ENCODE peak calls at places on chromosomes 1 and 21, in five cellular contexts. A is fibroblast of villous mesenchyme, Y is mesenchymal stem cell, O is A549, J is epithelial cell of proximal tubule. K is an unnamed sample.

GRCh38 chr1:16903458-16903796 is 7.6 kb downstream of the RNU1-2 start:
- DNase-seq in Y (no peak), J (no peak), A (no peak), O (no peak), K (no peak)

GRCh38 chr1:157312270-157312812 is 174.1 kb upstream of the ETV3 start:
- DNase-seq in Y (no peak), O (no peak), J (no peak), A (peak), K (no peak)

GRCh38 chr1:155062702-155063411 is 683 bp upstream of the EFNA4 start:
- DNase-seq in J (no peak), A (peak), Y (peak), O (peak), K (no peak)

GRCh38 chr21:42679319-42679981 is 26.0 kb downstream of the PDE9A start:
- DNase-seq in O (no peak), J (no peak), Y (no peak), A (no peak), K (no peak)

GRCh38 chr1:147600119-147601111 is 59.1 kb downstream of the BCL9 start:
- DNase-seq in O (peak), J (no peak), Y (peak), A (peak), K (peak)

GRCh38 chr1:19448491-19449439 is 36.6 kb downstream of the CAPZB start:
- DNase-seq in A (peak), J (peak), O (peak), Y (peak), K (peak)

GRCh38 chr1:47682198-47682597 is 244.4 kb downstream of the FOXD2 start:
- DNase-seq in Y (no peak), O (no peak), A (no peak), J (no peak), K (no peak)

GRCh38 chr1:220235462-220235861 is 36.8 kb downstream of the RAB3GAP2 start:
- DNase-seq in J (no peak), Y (no peak), A (no peak), O (peak), K (no peak)

GRCh38 chr1:232416026-232416568 is 213.8 kb downstream of the SIPA1L2 start:
- DNase-seq in Y (no peak), A (no peak), J (peak), O (no peak), K (no peak)

GRCh38 chr1:24112381-24113169 is 640 bp upstream of the MYOM3 start:
- DNase-seq in J (no peak), O (peak), A (peak), Y (peak), K (peak)

GRCh38 chr1:32774950-32775634 is 42.1 kb downstream of the YARS1 start:
- DNase-seq in J (no peak), A (peak), Y (peak), O (peak), K (no peak)

GRCh38 chr1:117147341-117147831 is 25.8 kb upstream of the TRIM45 start:
- DNase-seq in Y (no peak), J (no peak), A (no peak), O (no peak), K (no peak)

GRCh38 chr1:198937231-198938031 is 298.6 kb downstream of the PTPRC start:
- DNase-seq in Y (peak), O (peak), J (peak), A (peak), K (peak)

GRCh38 chr1:22143586-22144033 is 713 bp upstream of the WNT4 start:
- DNase-seq in J (no peak), Y (no peak), A (peak), O (no peak), K (no peak)

GRCh38 chr1:110160701-110161100 is 10.4 kb downstream of the SLC6A17 start:
- DNase-seq in O (no peak), A (no peak), Y (no peak), J (no peak), K (no peak)

GRCh38 chr1:209622841-209623829 is 29.1 kb downstream of the LAMB3 start:
- DNase-seq in O (no peak), Y (no peak), J (no peak), A (no peak), K (no peak)

GRCh38 chr1:35557118-35557610 is at the start of gene KIAA0319L:
- DNase-seq in O (peak), Y (no peak), A (peak), J (peak), K (no peak)

GRCh38 chr1:47449702-47450552 is 12.1 kb downstream of the FOXD2 start:
- DNase-seq in J (no peak), Y (no peak), A (no peak), O (peak), K (no peak)

GRCh38 chr1:245512181-245512888 is 357.6 kb downstream of the KIF26B start:
- DNase-seq in O (no peak), Y (peak), J (no peak), A (peak), K (no peak)

GRCh38 chr1:28983509-28984310 is 69.3 kb downstream of the EPB41 start:
- DNase-seq in O (peak), J (no peak), A (peak), Y (peak), K (no peak)

GRCh38 chr1:96865731-96866684 is 144.4 kb downstream of the PTBP2 start:
- DNase-seq in J (peak), Y (peak), O (peak), A (peak), K (peak)

GRCh38 chr1:63892632-63893395 is 119.0 kb downstream of the ROR1 start:
- DNase-seq in A (peak), O (peak), Y (peak), J (peak), K (peak)

GRCh38 chr1:9201421-9202239 is 32.9 kb upstream of the H6PD start:
- DNase-seq in Y (peak), J (no peak), A (peak), O (no peak), K (no peak)

GRCh38 chr1:9200441-9200840 is 34.1 kb upstream of the H6PD start:
- DNase-seq in Y (no peak), A (peak), O (no peak), J (no peak), K (no peak)

GRCh38 chr1:9203623-9204022 is 31.0 kb upstream of the H6PD start:
- DNase-seq in A (no peak), J (no peak), Y (no peak), O (no peak), K (no peak)

GRCh38 chr1:9204156-9204720 is 30.3 kb upstream of the H6PD start:
- DNase-seq in O (no peak), Y (no peak), J (no peak), A (no peak), K (no peak)

GRCh38 chr1:9202240-9202870 is 32.2 kb upstream of the H6PD start:
- DNase-seq in O (no peak), Y (no peak), A (peak), J (no peak), K (no peak)
- H3K4me3 ChIP-seq in O (peak), Y (peak), A (peak), J (peak), K (peak)

DNA sequence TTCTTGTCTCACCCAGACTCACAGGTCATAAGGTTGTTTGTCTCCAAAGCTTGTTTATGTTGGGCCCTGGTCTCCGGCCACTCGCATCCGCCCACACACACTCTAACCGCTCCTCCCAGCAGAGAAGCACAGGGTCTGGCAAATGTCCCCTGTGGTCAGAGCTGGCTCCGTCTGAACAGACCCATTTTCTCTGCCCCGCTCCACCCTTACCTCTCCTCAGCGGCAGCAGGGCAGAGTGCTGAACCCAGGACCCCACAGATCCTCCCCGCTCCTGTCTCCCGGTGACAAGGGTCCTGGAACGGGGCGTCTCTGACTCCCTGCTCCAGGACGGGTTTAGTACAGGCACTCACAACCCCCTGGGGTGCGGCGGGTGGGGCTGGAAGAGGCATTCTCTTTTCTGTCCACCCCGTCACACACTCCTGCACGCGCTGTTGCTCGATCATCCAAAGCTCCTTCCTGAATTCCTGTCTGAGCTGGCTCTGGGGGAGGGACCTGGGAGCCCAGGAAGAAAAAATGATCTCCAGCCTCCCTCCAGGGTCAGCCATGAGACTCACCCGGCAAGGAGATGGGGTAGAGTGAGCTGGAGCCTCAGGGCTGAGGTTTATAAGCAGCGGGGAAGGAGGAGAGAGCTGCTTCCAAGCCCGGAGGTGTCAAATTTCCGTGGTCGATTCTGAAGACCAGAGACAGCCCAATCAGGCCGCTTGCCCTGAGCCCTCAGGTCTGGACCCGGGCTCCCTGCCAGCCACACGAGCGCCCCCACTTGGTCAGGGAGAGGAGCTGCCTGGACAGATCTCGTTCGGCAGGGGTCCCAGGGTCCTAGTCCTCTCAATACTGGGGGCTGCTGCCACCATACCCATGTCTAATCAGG is at the start of gene S100A13:
- DNase-seq in O (peak), Y (peak), J (peak), A (peak), K (peak)
- H3K4me3 ChIP-seq in O (peak), Y (peak), J (peak), A (peak), K (peak)

DNA sequence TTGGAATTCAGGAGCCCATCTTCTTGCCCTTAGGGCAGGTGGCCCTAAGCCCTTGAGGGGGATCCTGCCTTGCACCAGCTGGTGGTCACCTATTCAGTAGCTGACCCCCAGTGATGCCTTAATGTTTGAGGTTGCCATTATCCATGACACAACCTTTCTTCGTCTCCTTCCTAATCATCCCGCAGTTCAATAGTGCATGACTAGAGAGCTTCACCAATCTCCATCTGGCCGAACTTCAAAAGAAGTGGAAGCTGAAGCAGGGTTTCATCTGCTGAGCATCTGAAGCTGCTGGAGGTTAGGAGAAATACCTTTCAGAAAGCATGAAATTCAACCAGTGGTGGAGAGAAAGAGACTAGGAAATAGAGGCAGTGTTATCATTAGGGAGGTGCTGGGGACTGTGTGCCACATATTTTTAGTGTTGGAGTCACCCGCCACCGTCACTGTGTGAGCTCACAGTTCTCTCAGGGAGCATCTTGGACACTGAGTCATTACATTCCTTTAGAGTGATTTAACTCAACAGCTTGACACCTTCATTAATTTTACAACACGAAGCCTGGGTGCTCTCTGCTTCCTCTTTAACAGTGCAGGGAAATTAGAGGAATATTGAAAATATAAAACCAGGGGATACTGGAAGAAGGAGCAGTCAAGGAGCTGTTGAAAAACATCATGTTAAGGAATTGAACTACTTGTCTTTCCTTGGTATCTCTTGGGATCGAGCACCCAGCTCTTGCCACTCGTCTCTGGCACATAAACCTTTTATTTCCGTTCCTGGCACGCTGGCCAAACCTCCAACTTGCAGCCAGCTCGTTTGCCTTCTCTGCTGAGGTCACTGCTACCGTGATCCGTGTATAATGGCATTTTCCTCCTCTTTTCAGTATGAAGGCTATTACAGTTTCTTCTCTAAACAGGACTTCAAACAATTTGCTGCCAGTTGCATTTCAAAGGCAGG is 53.6 kb downstream of the PEX14 start:
- DNase-seq in O (peak), J (peak), A (peak), Y (peak), K (peak)
- H3K4me3 ChIP-seq in O (no peak), J (peak), A (no peak), Y (no peak), K (no peak)

GRCh38 chr1:202644219-202645096 is 65.8 kb downstream of the SYT2 start:
- DNase-seq in A (no peak), J (no peak), Y (no peak), O (no peak), K (no peak)
- H3K4me3 ChIP-seq in A (no peak), J (no peak), Y (no peak), O (peak), K (no peak)

GRCh38 chr1:204447736-204448135 is 36.1 kb upstream of the PPP1R15B start:
- DNase-seq in Y (no peak), J (no peak), O (no peak), A (no peak), K (no peak)

GRCh38 chr1:204449631-204450280 is 38.1 kb upstream of the PPP1R15B start:
- DNase-seq in A (no peak), O (no peak), Y (no peak), J (no peak), K (no peak)

GRCh38 chr1:204448321-204448964 is 36.8 kb upstream of the PPP1R15B start:
- DNase-seq in O (peak), A (no peak), Y (no peak), J (no peak), K (no peak)

GRCh38 chr1:204450461-204451257 is 39.0 kb upstream of the PPP1R15B start:
- DNase-seq in J (no peak), A (no peak), Y (no peak), O (peak), K (no peak)

DNA sequence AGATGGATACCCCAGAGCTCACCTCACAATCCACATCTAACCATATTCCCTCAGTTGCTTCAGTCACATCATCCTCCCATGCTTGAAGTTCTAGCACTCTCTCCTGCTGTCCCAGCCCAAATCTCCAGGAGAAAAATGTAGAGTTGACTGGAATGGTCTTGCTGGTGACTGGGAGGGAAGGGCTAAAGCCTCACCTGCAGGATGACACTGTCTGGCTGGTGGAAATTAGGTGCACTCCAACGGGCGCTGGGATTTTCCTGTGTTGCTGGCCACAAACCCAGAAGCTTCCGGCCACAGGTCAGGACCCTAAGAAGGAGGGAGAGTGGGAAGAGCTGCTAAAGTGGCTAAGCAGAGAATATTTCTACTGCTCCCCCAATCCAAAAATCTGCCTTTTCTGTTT is 37.4 kb upstream of the PPP1R15B start:
- DNase-seq in J (no peak), A (no peak), Y (no peak), O (no peak), K (no peak)
- H3K4me3 ChIP-seq in J (no peak), A (no peak), Y (no peak), O (no peak), K (no peak)

GRCh38 chr1:201399018-201399351 is at the start of gene LAD1:
- DNase-seq in J (no peak), A (no peak), O (no peak), Y (no peak), K (no peak)

GRCh38 chr1:201396859-201397464 is 2.2 kb downstream of the LAD1 start:
- DNase-seq in O (peak), Y (no peak), J (no peak), A (no peak), K (peak)

GRCh38 chr1:201394596-201394995 is 4.5 kb downstream of the LAD1 start:
- DNase-seq in A (no peak), J (no peak), Y (no peak), O (no peak), K (no peak)

GRCh38 chr1:201397675-201398074 is 1.4 kb downstream of the LAD1 start:
- DNase-seq in J (no peak), Y (no peak), O (peak), A (no peak), K (no peak)

DNA sequence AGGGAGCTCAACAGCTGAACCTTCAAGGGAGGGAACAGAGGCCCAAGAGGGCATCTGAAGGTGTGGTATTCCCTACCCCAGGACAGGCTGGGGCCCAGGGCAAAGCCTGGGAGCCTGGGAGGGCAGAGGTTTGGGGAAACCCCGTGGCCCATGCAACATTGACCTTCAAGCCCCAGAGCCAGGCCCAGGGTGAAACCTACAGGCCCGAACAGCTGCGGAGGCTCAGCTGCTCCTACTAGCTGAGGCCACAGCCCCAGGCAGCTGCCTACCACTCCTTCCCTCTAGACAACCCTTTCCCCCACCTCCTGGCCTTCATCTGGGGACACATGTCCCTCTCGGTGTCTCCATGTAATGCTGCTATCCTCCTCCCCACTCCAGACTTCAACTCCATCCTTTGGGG is 3.2 kb downstream of the LAD1 start:
- DNase-seq in Y (no peak), J (no peak), O (no peak), A (no peak), K (no peak)
- H3K4me3 ChIP-seq in Y (no peak), J (no peak), O (no peak), A (no peak), K (no peak)

DNA sequence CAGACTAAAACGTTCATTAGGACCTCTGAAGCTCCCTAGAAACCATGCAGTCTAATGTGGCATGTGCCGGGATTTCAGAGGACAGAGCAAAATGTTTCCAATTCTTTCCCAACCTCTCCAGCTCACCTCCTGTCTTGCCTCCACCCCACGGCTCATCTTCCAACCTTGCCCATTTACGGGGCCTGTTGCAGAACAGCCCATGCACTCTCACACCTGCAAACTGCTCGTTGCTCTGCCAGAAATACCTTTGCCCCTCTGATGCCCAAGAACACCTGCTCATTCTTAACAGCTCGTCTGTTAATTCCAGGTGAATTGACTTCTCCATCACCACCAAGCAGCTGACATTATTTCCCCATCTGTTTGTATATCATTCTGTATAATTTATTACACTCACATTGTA is 53.9 kb upstream of the LBR start:
- DNase-seq in J (no peak), O (no peak), A (no peak), Y (no peak), K (no peak)
- H3K4me3 ChIP-seq in J (no peak), O (no peak), A (no peak), Y (no peak), K (no peak)

DNA sequence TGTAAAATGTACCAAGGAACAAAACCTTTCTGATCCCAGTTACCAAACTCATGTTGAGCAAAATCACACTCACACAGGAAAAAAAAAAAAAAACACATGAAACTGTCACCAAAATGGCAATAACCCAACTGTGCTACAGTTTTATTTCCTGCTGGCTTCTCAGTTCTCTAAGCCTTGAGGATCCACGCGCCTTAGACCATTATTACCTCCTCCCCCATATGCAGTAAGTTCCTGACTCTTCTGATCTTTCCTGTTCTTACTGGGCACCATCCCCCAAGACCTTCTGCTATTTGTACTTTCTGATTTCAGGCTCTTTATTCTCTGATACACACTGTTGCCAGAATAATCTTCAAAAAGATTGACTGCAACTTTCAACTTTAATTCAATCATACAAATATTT is 79.6 kb downstream of the SLC45A1 start:
- DNase-seq in O (no peak), Y (no peak), A (peak), J (no peak), K (no peak)
- H3K4me3 ChIP-seq in O (no peak), Y (peak), A (peak), J (no peak), K (no peak)

DNA sequence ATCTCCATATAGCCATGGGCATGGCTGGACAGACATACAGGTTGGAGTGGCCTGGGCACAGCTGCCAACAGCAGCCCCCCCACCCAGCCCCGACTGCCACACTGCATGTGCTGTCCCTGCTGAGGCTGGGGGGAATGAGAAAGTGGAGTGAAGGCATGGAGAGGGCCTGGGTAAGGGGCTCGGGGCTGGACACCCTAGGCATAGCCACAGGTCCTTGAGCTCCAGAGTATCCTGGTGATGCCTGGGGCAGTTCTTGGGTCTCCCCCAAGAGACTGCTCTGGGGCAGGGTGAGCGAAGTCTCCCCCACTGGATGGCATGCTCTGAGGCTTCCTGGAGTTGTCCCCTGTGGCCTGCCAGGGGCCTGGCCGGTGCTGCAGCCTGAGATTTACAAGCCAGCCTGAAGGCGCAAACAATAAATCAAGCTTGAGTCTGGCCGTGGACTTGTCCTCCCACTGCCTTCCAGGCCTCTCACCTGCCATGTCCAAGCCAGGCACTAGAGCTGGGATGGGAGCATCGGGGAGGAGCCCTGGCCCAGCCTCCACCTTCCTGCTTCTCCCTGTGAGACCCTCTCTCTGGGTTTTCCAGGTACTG is 53.6 kb downstream of the FOXO6 start:
- DNase-seq in O (no peak), J (no peak), Y (no peak), A (no peak), K (no peak)
- H3K4me3 ChIP-seq in O (no peak), J (no peak), Y (no peak), A (no peak), K (no peak)

K was measured in kidney epithelial cell.